ENCODE peak calls at places on chromosomes 4 and X, in eight cellular contexts. V, A, W, E, X, R, P and O are unnamed samples.

GRCh38 chr4:37392540-37393255 is 148.2 kb downstream of the NWD2 start:
- DNase-seq in V (no peak), A (peak), W (no peak), E (no peak), X (no peak), R (peak), P (no peak), O (peak)

GRCh38 chrX:39613997-39614679 is 483.6 kb downstream of the BCOR start:
- DNase-seq in V (no peak), A (no peak), W (no peak), E (no peak), X (no peak), R (no peak), P (no peak), O (no peak)

GRCh38 chr4:95095352-95095974 is 337.7 kb downstream of the BMPR1B start:
- DNase-seq in V (no peak), A (no peak), W (no peak), E (peak), X (peak), R (no peak), P (no peak), O (no peak)

GRCh38 chrX:27445438-27445837 is 17.7 kb downstream of the PPP4R3C start:
- DNase-seq in V (no peak), A (no peak), W (no peak), E (no peak), X (no peak), R (no peak), P (no peak), O (no peak)

GRCh38 chr4:173013232-173013932 is 155.2 kb upstream of the GALNT7 start:
- DNase-seq in V (no peak), A (no peak), W (no peak), E (peak), X (peak), R (no peak), P (no peak), O (no peak)

GRCh38 chr4:81635747-81636146 is 164.0 kb upstream of the RASGEF1B start:
- DNase-seq in V (no peak), A (no peak), W (no peak), E (no peak), X (peak), R (peak), P (no peak), O (no peak)

GRCh38 chr4:56861365-56861764 is 39.9 kb upstream of the SPINK2 start:
- DNase-seq in V (no peak), A (no peak), W (no peak), E (no peak), X (no peak), R (no peak), P (no peak), O (no peak)

GRCh38 chr4:175469519-175469918 is 342.5 kb downstream of the GPM6A start:
- DNase-seq in V (no peak), A (no peak), W (no peak), E (no peak), X (no peak), R (no peak), P (no peak), O (no peak)

GRCh38 chr4:94036964-94037363 is 170.7 kb upstream of the SMARCAD1 start:
- DNase-seq in V (no peak), A (no peak), W (no peak), E (no peak), X (peak), R (no peak), P (no peak), O (no peak)

GRCh38 chrX:53711446-53711845 is 24.9 kb upstream of the HUWE1 start:
- DNase-seq in V (no peak), A (no peak), W (no peak), E (no peak), X (no peak), R (no peak), P (no peak), O (no peak)

GRCh38 chr4:11483076-11483475 is 54.4 kb upstream of the HS3ST1 start:
- DNase-seq in V (no peak), A (no peak), W (no peak), E (no peak), X (peak), R (no peak), P (no peak), O (no peak)

GRCh38 chrX:39196192-39197102 is 395.2 kb downstream of the MID1IP1 start:
- DNase-seq in V (no peak), A (no peak), W (no peak), E (peak), X (peak), R (peak), P (no peak), O (no peak)

GRCh38 chrX:56031409-56031808 is 200.7 kb upstream of the KLF8 start:
- DNase-seq in V (no peak), A (no peak), W (no peak), E (no peak), X (no peak), R (no peak), P (no peak), O (no peak)

GRCh38 chrX:133699023-133699728 is 283.9 kb upstream of the GPC4 start:
- DNase-seq in V (no peak), A (no peak), W (no peak), E (no peak), X (no peak), R (no peak), P (no peak), O (no peak)

GRCh38 chr4:102623622-102624021 is 122.5 kb downstream of the NFKB1 start:
- DNase-seq in V (no peak), A (no peak), W (no peak), E (peak), X (peak), R (no peak), P (peak), O (no peak)

GRCh38 chr4:119559044-119559647 is 69.5 kb downstream of the PDE5A start:
- DNase-seq in V (no peak), A (no peak), W (no peak), E (peak), X (peak), R (no peak), P (no peak), O (no peak)

DNA sequence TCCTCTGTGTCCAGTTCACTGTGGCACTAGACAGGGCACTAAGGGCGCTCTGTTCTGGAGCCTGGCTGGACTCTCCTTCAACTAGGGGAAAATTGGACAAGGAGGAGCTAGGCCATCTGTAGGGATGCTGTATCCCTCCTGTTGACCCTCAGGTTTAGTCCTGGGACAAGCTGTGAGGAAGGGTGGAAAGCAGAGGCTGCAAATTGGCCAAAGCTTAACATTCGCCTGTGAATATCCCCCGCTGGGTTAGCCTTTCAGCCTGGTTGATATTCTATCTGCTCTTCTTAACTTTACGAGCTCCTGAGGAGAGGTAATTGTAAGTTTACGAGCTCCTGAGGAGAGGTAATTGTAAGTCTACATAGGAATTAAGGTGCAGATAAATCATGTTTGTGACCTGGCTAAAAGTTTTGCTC is 64.3 kb upstream of the ENPEP start:
- DNase-seq in V (no peak), A (no peak), W (no peak), E (no peak), X (no peak), R (no peak), P (no peak), O (no peak)
- H3K4me3 ChIP-seq in V (no peak), A (no peak), W (no peak), E (no peak), X (no peak), R (no peak), P (no peak), O (no peak)

DNA sequence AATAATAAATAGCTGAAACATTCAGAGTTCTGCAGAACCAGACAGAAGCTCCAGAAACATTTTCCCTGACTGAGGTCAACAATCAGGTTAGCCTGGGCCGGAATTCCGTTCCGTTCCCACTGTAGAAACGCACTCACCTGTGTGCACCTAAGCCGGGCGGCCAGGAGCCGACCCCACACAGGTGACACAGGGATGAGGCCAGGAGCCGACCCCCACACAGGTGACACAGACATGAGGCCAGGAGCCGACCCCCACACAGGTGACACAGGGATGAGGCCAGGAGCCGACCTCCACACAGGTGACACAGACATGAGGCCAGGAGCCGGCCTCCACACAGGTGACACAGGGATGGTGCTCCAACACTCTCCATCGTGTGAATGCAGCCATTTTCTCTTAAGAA is 21.9 kb downstream of the FAT1 start:
- DNase-seq in V (no peak), A (no peak), W (no peak), E (no peak), X (no peak), R (no peak), P (no peak), O (no peak)
- H3K4me3 ChIP-seq in V (peak), A (no peak), W (peak), E (no peak), X (no peak), R (no peak), P (no peak), O (no peak)

GRCh38 chrX:123728554-123728953 is 4.3 kb downstream of the THOC2 start:
- DNase-seq in V (no peak), A (no peak), W (no peak), E (no peak), X (no peak), R (no peak), P (no peak), O (no peak)
- H3K4me3 ChIP-seq in V (no peak), A (no peak), W (no peak), E (no peak), X (peak), R (no peak), P (no peak), O (no peak)

GRCh38 chrX:13167444-13168207 is 123.2 kb upstream of the FAM9C start:
- DNase-seq in V (no peak), A (no peak), W (no peak), E (no peak), X (peak), R (no peak), P (no peak), O (no peak)
- H3K4me3 ChIP-seq in V (no peak), A (no peak), W (no peak), E (no peak), X (no peak), R (no peak), P (no peak), O (no peak)

GRCh38 chr4:74364649-74365491 is at the start of gene EREG:
- DNase-seq in V (peak), A (peak), W (no peak), E (no peak), X (no peak), R (no peak), P (no peak), O (peak)
- H3K4me3 ChIP-seq in V (peak), A (peak), W (peak), E (peak), X (no peak), R (no peak), P (peak), O (peak)

DNA sequence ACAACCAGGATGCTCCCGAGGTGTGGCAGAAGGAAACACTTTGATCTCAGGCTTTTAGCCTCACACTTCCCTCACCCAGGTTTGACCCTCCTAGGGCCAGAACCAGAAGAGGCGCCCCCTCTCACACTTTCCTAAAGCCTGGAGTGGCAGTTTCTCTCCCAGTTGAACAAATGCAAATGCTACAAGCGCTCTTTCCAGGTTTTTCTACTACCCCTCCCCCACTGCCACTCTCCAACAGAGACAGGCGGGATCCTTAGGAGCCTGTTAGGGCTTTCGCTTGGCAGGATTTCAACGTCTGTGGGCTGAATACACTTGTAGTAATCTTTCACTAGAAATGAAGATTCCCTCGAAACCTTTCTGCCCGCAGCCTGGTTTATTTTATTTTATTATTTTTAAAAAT is 2.4 kb downstream of the TSC22D3 start:
- DNase-seq in V (no peak), A (no peak), W (no peak), E (no peak), X (no peak), R (peak), P (no peak), O (no peak)
- H3K4me3 ChIP-seq in V (no peak), A (peak), W (peak), E (no peak), X (no peak), R (no peak), P (no peak), O (peak)

GRCh38 chrX:140767646-140768045 is 58.1 kb downstream of the LINC00632 start:
- DNase-seq in V (no peak), A (no peak), W (no peak), E (no peak), X (no peak), R (no peak), P (no peak), O (no peak)

GRCh38 chrX:140766024-140766611 is 56.6 kb downstream of the LINC00632 start:
- DNase-seq in V (peak), A (no peak), W (peak), E (peak), X (peak), R (peak), P (peak), O (no peak)

GRCh38 chrX:140762061-140762460 is 52.5 kb downstream of the LINC00632 start:
- DNase-seq in V (no peak), A (no peak), W (no peak), E (peak), X (peak), R (peak), P (no peak), O (peak)

GRCh38 chrX:140765043-140765784 is 55.7 kb downstream of the LINC00632 start:
- DNase-seq in V (no peak), A (no peak), W (no peak), E (peak), X (no peak), R (no peak), P (peak), O (no peak)

GRCh38 chrX:140764401-140764919 is 54.9 kb downstream of the LINC00632 start:
- DNase-seq in V (peak), A (peak), W (peak), E (no peak), X (peak), R (peak), P (peak), O (peak)
- H3K4me3 ChIP-seq in V (peak), A (peak), W (peak), E (peak), X (no peak), R (peak), P (peak), O (peak)

DNA sequence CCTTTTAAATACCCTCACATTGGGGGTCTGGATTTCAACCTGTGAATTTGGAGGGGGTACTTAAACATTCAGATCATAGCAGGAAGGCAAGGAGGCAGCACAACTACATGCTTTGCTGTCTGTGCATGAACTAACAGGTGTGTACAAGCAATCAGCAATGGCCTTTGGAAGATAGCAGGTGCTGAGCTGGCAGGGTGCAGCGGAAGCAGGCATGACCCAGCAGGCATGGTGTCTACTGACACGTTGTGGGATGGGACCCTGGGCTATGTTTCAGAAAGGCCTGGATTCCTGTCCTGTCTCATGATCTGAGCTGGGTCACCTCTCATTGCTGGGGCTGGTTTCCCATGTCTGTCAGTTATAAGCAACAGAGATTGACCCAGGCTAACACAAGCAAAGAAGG is 13.9 kb downstream of the PPP2R2C start:
- DNase-seq in V (no peak), A (no peak), W (peak), E (no peak), X (no peak), R (no peak), P (no peak), O (no peak)
- H3K4me3 ChIP-seq in V (no peak), A (no peak), W (no peak), E (no peak), X (no peak), R (no peak), P (no peak), O (no peak)